ENCODE peak calls at places on chromosomes 7 and 10, in seven cellular contexts. N is stimulated activated CD4-positive, alpha-beta T cell treated with anti-CD3 and anti-CD28 coated beads, Interleukin-12 subunit alpha, Interleukin-12 subunit beta, amount 100 ng/mL, for 48 hours; C is aorta; D is cardiac fibroblast; O is HT-29; B is left kidney; R is HEK293T. U is an unnamed sample.

GRCh38 chr7:63030061-63030460 is 968.6 kb upstream of the ZNF722 start:
- DNase-seq in N (no peak), C (no peak), D (no peak), O (no peak), B (no peak), R (no peak), U (no peak)

GRCh38 chr10:33116293-33116697 is 158.3 kb upstream of the ITGB1 start:
- DNase-seq in N (no peak), C (no peak), D (peak), O (peak), B (peak), R (peak), U (peak)

GRCh38 chr10:103429647-103430046 is 22.5 kb downstream of the CALHM2 start:
- DNase-seq in N (no peak), C (no peak), D (no peak), O (no peak), B (no peak), R (no peak), U (no peak)

GRCh38 chr7:149865437-149865836 is 8.3 kb upstream of the ATP6V0E2 start:
- DNase-seq in N (peak), C (no peak), D (peak), O (no peak), B (no peak), R (no peak), U (no peak)

GRCh38 chr10:93437000-93437945 is 44.9 kb downstream of the MYOF start:
- DNase-seq in N (no peak), C (peak), D (peak), O (peak), B (peak), R (peak), U (peak)

GRCh38 chr7:41916450-41916927 is 213.6 kb upstream of the INHBA start:
- DNase-seq in N (no peak), C (no peak), D (peak), O (no peak), B (peak), R (no peak), U (peak)

GRCh38 chr7:63925626-63926460 is 72.8 kb upstream of the ZNF722 start:
- DNase-seq in N (peak), C (peak), D (peak), O (no peak), B (peak), R (no peak), U (peak)

GRCh38 chr10:72171175-72171630 is 44.6 kb upstream of the ANAPC16 start:
- DNase-seq in N (no peak), C (no peak), D (peak), O (peak), B (peak), R (no peak), U (peak)

GRCh38 chr10:4355346-4355745 is 470.7 kb upstream of the AKR1E2 start:
- DNase-seq in N (no peak), C (no peak), D (no peak), O (peak), B (no peak), R (no peak), U (no peak)

GRCh38 chr7:151552352-151553028 is 32.8 kb upstream of the RHEB start:
- DNase-seq in N (no peak), C (no peak), D (no peak), O (peak), B (peak), R (no peak), U (peak)

GRCh38 chr7:151167197-151167911 is at the start of gene GBX1:
- DNase-seq in N (no peak), C (peak), D (no peak), O (no peak), B (peak), R (peak), U (no peak)

GRCh38 chr10:69869291-69869841 is 67.7 kb downstream of the COL13A1 start:
- DNase-seq in N (no peak), C (no peak), D (peak), O (peak), B (no peak), R (no peak), U (peak)

GRCh38 chr7:18685961-18686360 is 190.4 kb downstream of the HDAC9 start:
- DNase-seq in N (no peak), C (no peak), D (peak), O (no peak), B (no peak), R (no peak), U (no peak)

GRCh38 chr10:45040921-45041320 is 40.2 kb downstream of the ZNF22 start:
- DNase-seq in N (no peak), C (no peak), D (peak), O (no peak), B (no peak), R (no peak), U (no peak)

GRCh38 chr7:139575338-139575680 is 51.8 kb downstream of the CLEC2L start:
- DNase-seq in N (no peak), C (no peak), D (no peak), O (no peak), B (no peak), R (no peak), U (no peak)

GRCh38 chr7:30970594-30971094 is 6.9 kb downstream of the GHRHR start:
- DNase-seq in N (no peak), C (no peak), D (peak), O (no peak), B (peak), R (peak), U (no peak)

GRCh38 chr10:73717564-73717963 is 19.7 kb upstream of the AGAP5 start:
- DNase-seq in N (no peak), C (no peak), D (no peak), O (no peak), B (no peak), R (no peak), U (no peak)

GRCh38 chr10:111243126-111243525 is 166.3 kb downstream of the ADRA2A start:
- DNase-seq in N (no peak), C (no peak), D (no peak), O (no peak), B (no peak), R (no peak), U (no peak)

GRCh38 chr10:124124123-124124768 is 30.8 kb upstream of the CHST15 start:
- DNase-seq in N (no peak), C (no peak), D (no peak), O (no peak), B (no peak), R (no peak), U (no peak)

GRCh38 chr7:148503900-148504487 is 86.6 kb upstream of the C7orf33 start:
- DNase-seq in N (no peak), C (no peak), D (peak), O (peak), B (peak), R (peak), U (peak)

U was measured in H4.